ENCODE peak calls at places on chromosomes 2 and 18, in nine cellular contexts. M is BE2C; T is CD8-positive, alpha-beta T cell; U is bronchial epithelial cell; W is neuronal stem cell; E is Peyer's patch; I is IMR-90; C is NCI-H1105; V is uterus. G is an unnamed sample.

GRCh38 chr2:121976912-121977311 is 221.5 kb downstream of the TSN start:
- DNase-seq in M (no peak), T (no peak), U (no peak), W (no peak), E (no peak), I (no peak), C (no peak), V (no peak), G (no peak)

GRCh38 chr2:197052371-197052770 is 125.9 kb upstream of the PGAP1 start:
- DNase-seq in M (peak; percentile 16), T (no peak), U (no peak), W (no peak), E (no peak), I (no peak), C (peak; percentile 93), V (no peak), G (no peak)

GRCh38 chr2:238494573-238494961 is 67.8 kb downstream of the ASB1 start:
- DNase-seq in M (no peak), T (no peak), U (no peak), W (no peak), E (no peak), I (no peak), C (no peak), V (no peak), G (no peak)

GRCh38 chr2:216714412-216714775 is 19.0 kb upstream of the IGFBP5 start:
- DNase-seq in M (no peak), T (no peak), U (peak; percentile 73), W (no peak), E (no peak), I (peak; percentile 71), C (no peak), V (no peak), G (no peak)

GRCh38 chr18:12258719-12259705 is 4.9 kb downstream of the CIDEA start:
- DNase-seq in M (no peak), T (no peak), U (no peak), W (no peak), E (no peak), I (no peak), C (no peak), V (no peak), G (no peak)

GRCh38 chr2:158810761-158811470 is 15.8 kb downstream of the DAPL1 start:
- DNase-seq in M (no peak), T (no peak), U (no peak), W (no peak), E (no peak), I (no peak), C (no peak), V (peak; percentile 31), G (no peak)

GRCh38 chr2:236935131-236935530 is 150.6 kb upstream of the COPS8 start:
- DNase-seq in M (no peak), T (no peak), U (no peak), W (no peak), E (no peak), I (no peak), C (no peak), V (no peak), G (no peak)

GRCh38 chr2:43051316-43051715 is 175.1 kb downstream of the ZFP36L2 start:
- DNase-seq in M (no peak), T (peak; percentile 67), U (peak; percentile 95), W (no peak), E (peak; percentile 73), I (peak; percentile 74), C (no peak), V (peak; percentile 13), G (peak; percentile 41)

GRCh38 chr2:124333789-124334188 is 308.7 kb downstream of the CNTNAP5 start:
- DNase-seq in M (no peak), T (no peak), U (no peak), W (no peak), E (no peak), I (no peak), C (no peak), V (no peak), G (no peak)

GRCh38 chr18:59837586-59837985 is 62.2 kb upstream of the PMAIP1 start:
- DNase-seq in M (peak; percentile 35), T (peak; percentile 59), U (peak; percentile 71), W (peak; percentile 44), E (no peak), I (peak; percentile 67), C (peak; percentile 41), V (no peak), G (no peak)

GRCh38 chr2:172999641-173000387 is 75.8 kb upstream of the MAP3K20 start:
- DNase-seq in M (no peak), T (no peak), U (peak; percentile 59), W (no peak), E (no peak), I (no peak), C (no peak), V (no peak), G (no peak)

GRCh38 chr2:237581751-237582746 is 8.5 kb downstream of the RAB17 start:
- DNase-seq in M (peak; percentile 78), T (no peak), U (peak; percentile 52), W (peak; percentile 35), E (no peak), I (peak; percentile 71), C (no peak), V (peak; percentile 81), G (no peak)

GRCh38 chr2:178194600-178195389 is 483 bp downstream of the OSBPL6 start:
- DNase-seq in M (peak; percentile 67), T (no peak), U (peak; percentile 46), W (peak; percentile 51), E (peak; percentile 67), I (peak; percentile 55), C (peak; percentile 27), V (peak; percentile 30), G (peak; percentile 93)

GRCh38 chr2:69138793-69139510 is 126.0 kb downstream of the ANTXR1 start:
- DNase-seq in M (no peak), T (no peak), U (peak; percentile 91), W (no peak), E (no peak), I (peak; percentile 88), C (no peak), V (peak; percentile 58), G (no peak)

GRCh38 chr18:32889620-32890593 is 117.1 kb upstream of the KLHL14 start:
- DNase-seq in M (no peak), T (no peak), U (no peak), W (no peak), E (no peak), I (no peak), C (no peak), V (no peak), G (no peak)

GRCh38 chr2:190361572-190361971 is 18.2 kb downstream of the INPP1 start:
- DNase-seq in M (no peak), T (no peak), U (no peak), W (no peak), E (no peak), I (no peak), C (no peak), V (no peak), G (no peak)

GRCh38 chr2:217851191-217852020 is 151.4 kb downstream of the TNS1 start:
- DNase-seq in M (peak; percentile 48), T (no peak), U (peak; percentile 44), W (no peak), E (no peak), I (peak; percentile 68), C (no peak), V (no peak), G (peak; percentile 60)

GRCh38 chr2:133264951-133265949 is 303.0 kb downstream of the NCKAP5 start:
- DNase-seq in M (peak; percentile 7), T (no peak), U (no peak), W (peak; percentile 35), E (peak; percentile 45), I (no peak), C (peak; percentile 39), V (no peak), G (no peak)

GRCh38 chr2:3354986-3355385 is 22.6 kb downstream of the EIPR1 start:
- DNase-seq in M (no peak), T (no peak), U (no peak), W (no peak), E (no peak), I (no peak), C (no peak), V (no peak), G (no peak)

GRCh38 chr2:30744823-30745222 is 62.4 kb downstream of the CAPN13 start:
- DNase-seq in M (no peak), T (no peak), U (no peak), W (no peak), E (no peak), I (no peak), C (no peak), V (no peak), G (no peak)

GRCh38 chr2:64329848-64330247 is 124.1 kb upstream of the LGALSL start:
- DNase-seq in M (no peak), T (no peak), U (no peak), W (no peak), E (no peak), I (peak; percentile 4), C (no peak), V (no peak), G (no peak)

GRCh38 chr2:200050921-200051620 is 95.7 kb downstream of the MAIP1 start:
- DNase-seq in M (no peak), T (no peak), U (no peak), W (no peak), E (no peak), I (no peak), C (no peak), V (no peak), G (no peak)

GRCh38 chr2:8153258-8153718 is 528.6 kb upstream of the ID2 start:
- DNase-seq in M (no peak), T (no peak), U (no peak), W (no peak), E (no peak), I (no peak), C (no peak), V (no peak), G (no peak)

GRCh38 chr2:156065912-156066311 is 266.6 kb downstream of the NR4A2 start:
- DNase-seq in M (no peak), T (no peak), U (no peak), W (no peak), E (no peak), I (no peak), C (no peak), V (no peak), G (no peak)

GRCh38 chr18:6198585-6198984 is 216.1 kb downstream of the L3MBTL4 start:
- DNase-seq in M (no peak), T (no peak), U (no peak), W (no peak), E (no peak), I (no peak), C (no peak), V (no peak), G (no peak)

GRCh38 chr2:231393149-231394131 is 2.1 kb upstream of the B3GNT7 start:
- DNase-seq in M (no peak), T (peak; percentile 61), U (no peak), W (no peak), E (no peak), I (no peak), C (no peak), V (no peak), G (no peak)

GRCh38 chr2:133040175-133040574 is 370.2 kb upstream of the LYPD1 start:
- DNase-seq in M (no peak), T (no peak), U (peak; percentile 3), W (no peak), E (no peak), I (peak; percentile 76), C (no peak), V (no peak), G (no peak)

GRCh38 chr2:40095003-40095402 is 315.9 kb upstream of the THUMPD2 start:
- DNase-seq in M (no peak), T (no peak), U (peak; percentile 86), W (no peak), E (no peak), I (peak; percentile 83), C (peak; percentile 37), V (no peak), G (no peak)

GRCh38 chr2:64787698-64788097 is 134.0 kb upstream of the SERTAD2 start:
- DNase-seq in M (no peak), T (no peak), U (no peak), W (no peak), E (no peak), I (no peak), C (no peak), V (no peak), G (no peak)

GRCh38 chr2:125654226-125654625 is 1001.7 kb upstream of the GYPC start:
- DNase-seq in M (no peak), T (no peak), U (no peak), W (no peak), E (no peak), I (no peak), C (no peak), V (no peak), G (no peak)

GRCh38 chr2:157476915-157477709 is 33.2 kb upstream of the CYTIP start:
- DNase-seq in M (no peak), T (no peak), U (peak; percentile 48), W (no peak), E (no peak), I (peak; percentile 8), C (no peak), V (no peak), G (no peak)